ENCODE peak calls at places on chromosomes 13 and 19, in eight cellular contexts. Q is fibroblast of pulmonary artery, W is GM13977, A is tibial artery, Z is tibial nerve, I is WERI-Rb-1, X is nephron progenitor cell, R is heart left ventricle. P is an unnamed sample.

GRCh38 chr13:35179920-35180663 is 238.0 kb downstream of the NBEA start:
- DNase-seq in Q (no peak), W (no peak), A (no peak), Z (no peak), I (no peak), X (no peak), R (no peak), P (no peak)

GRCh38 chr19:456547-457110 is 4.2 kb downstream of the SHC2 start:
- DNase-seq in Q (no peak), W (no peak), A (no peak), Z (no peak), I (no peak), X (no peak), R (no peak), P (no peak)

GRCh38 chr13:33307820-33308219 is 22.3 kb upstream of the STARD13 start:
- DNase-seq in Q (peak), W (no peak), A (no peak), Z (no peak), I (no peak), X (no peak), R (no peak), P (peak)

GRCh38 chr13:98155475-98156111 is 12.7 kb downstream of the FARP1 start:
- DNase-seq in Q (peak), W (no peak), A (no peak), Z (no peak), I (no peak), X (no peak), R (no peak), P (no peak)

GRCh38 chr19:19171821-19172532 is 1.9 kb upstream of the MEF2B start:
- DNase-seq in Q (peak), W (peak), A (no peak), Z (no peak), I (no peak), X (peak), R (no peak), P (peak)

GRCh38 chr13:23469901-23470525 is 36.5 kb upstream of the SACS start:
- DNase-seq in Q (peak), W (no peak), A (no peak), Z (no peak), I (no peak), X (no peak), R (no peak), P (peak)

GRCh38 chr13:107734891-107735620 is 480.3 kb downstream of the LIG4 start:
- DNase-seq in Q (no peak), W (no peak), A (no peak), Z (no peak), I (no peak), X (no peak), R (no peak), P (no peak)

GRCh38 chr19:16619456-16619855 is 8.5 kb downstream of the MED26 start:
- DNase-seq in Q (no peak), W (no peak), A (no peak), Z (no peak), I (no peak), X (no peak), R (peak), P (no peak)

GRCh38 chr13:90690458-90691063 is 656.9 kb upstream of the MIR17HG start:
- DNase-seq in Q (peak), W (no peak), A (no peak), Z (no peak), I (no peak), X (no peak), R (no peak), P (no peak)

GRCh38 chr13:27360562-27360961 is 63.9 kb upstream of the GTF3A start:
- DNase-seq in Q (no peak), W (no peak), A (no peak), Z (no peak), I (no peak), X (no peak), R (no peak), P (no peak)

GRCh38 chr13:103299079-103299478 is 232.9 kb upstream of the SLC10A2 start:
- DNase-seq in Q (no peak), W (no peak), A (no peak), Z (no peak), I (peak), X (no peak), R (no peak), P (no peak)

GRCh38 chr19:591099-591958 is 1.6 kb downstream of the HCN2 start:
- DNase-seq in Q (no peak), W (no peak), A (no peak), Z (no peak), I (no peak), X (peak), R (no peak), P (no peak)

GRCh38 chr19:18298601-18299000 is 17.2 kb upstream of the JUND start:
- DNase-seq in Q (no peak), W (no peak), A (no peak), Z (no peak), I (no peak), X (no peak), R (no peak), P (no peak)

GRCh38 chr13:113997845-113998751 is 24.2 kb upstream of the C13orf46 start:
- DNase-seq in Q (peak), W (no peak), A (peak), Z (peak), I (no peak), X (no peak), R (peak), P (peak)

GRCh38 chr19:6238256-6238642 is 41.5 kb downstream of the MLLT1 start:
- DNase-seq in Q (peak), W (no peak), A (no peak), Z (no peak), I (no peak), X (no peak), R (no peak), P (no peak)

GRCh38 chr19:28242317-28242927 is 970.5 kb downstream of the UQCRFS1 start:
- DNase-seq in Q (peak), W (no peak), A (no peak), Z (no peak), I (peak), X (peak), R (no peak), P (peak)

GRCh38 chr19:45468159-45468651 is 409 bp downstream of the FOSB start:
- DNase-seq in Q (no peak), W (no peak), A (no peak), Z (no peak), I (peak), X (peak), R (no peak), P (no peak)

GRCh38 chr13:110716235-110716505 is 2.7 kb downstream of the ING1 start:
- DNase-seq in Q (peak), W (no peak), A (peak), Z (peak), I (no peak), X (no peak), R (peak), P (no peak)

GRCh38 chr19:49616945-49617344 is 23.0 kb downstream of the RRAS start:
- DNase-seq in Q (no peak), W (no peak), A (no peak), Z (no peak), I (no peak), X (no peak), R (no peak), P (no peak)

GRCh38 chr19:55579766-55580621 is 654 bp downstream of the ZNF579 start:
- DNase-seq in Q (peak), W (peak), A (no peak), Z (no peak), I (peak), X (peak), R (peak), P (no peak)

GRCh38 chr13:41222259-41222852 is 28.0 kb upstream of the KBTBD7 start:
- DNase-seq in Q (peak), W (peak), A (peak), Z (no peak), I (peak), X (peak), R (no peak), P (no peak)

GRCh38 chr13:99981115-99982020 is at the start of gene ZIC2:
- DNase-seq in Q (no peak), W (peak), A (no peak), Z (no peak), I (peak), X (peak), R (no peak), P (no peak)
- TF ChIP-seq CTCF in Q (no peak), W (no peak), A (no peak), Z (no peak), I (no peak), X (no peak), R (no peak), P (no peak)

GRCh38 chr19:32206065-32206464 is 139.3 kb upstream of the ZNF507 start:
- DNase-seq in Q (no peak), W (no peak), A (no peak), Z (no peak), I (no peak), X (no peak), R (no peak), P (no peak)
- TF ChIP-seq CTCF in Q (no peak), W (no peak), A (no peak), Z (no peak), I (peak), X (no peak), R (no peak), P (no peak)

GRCh38 chr13:51297556-51297955 is 41.9 kb upstream of the SERPINE3 start:
- DNase-seq in Q (no peak), W (no peak), A (no peak), Z (no peak), I (peak), X (no peak), R (no peak), P (no peak)
- TF ChIP-seq CTCF in Q (no peak), W (peak), A (no peak), Z (no peak), I (no peak), X (no peak), R (no peak), P (no peak)

DNA sequence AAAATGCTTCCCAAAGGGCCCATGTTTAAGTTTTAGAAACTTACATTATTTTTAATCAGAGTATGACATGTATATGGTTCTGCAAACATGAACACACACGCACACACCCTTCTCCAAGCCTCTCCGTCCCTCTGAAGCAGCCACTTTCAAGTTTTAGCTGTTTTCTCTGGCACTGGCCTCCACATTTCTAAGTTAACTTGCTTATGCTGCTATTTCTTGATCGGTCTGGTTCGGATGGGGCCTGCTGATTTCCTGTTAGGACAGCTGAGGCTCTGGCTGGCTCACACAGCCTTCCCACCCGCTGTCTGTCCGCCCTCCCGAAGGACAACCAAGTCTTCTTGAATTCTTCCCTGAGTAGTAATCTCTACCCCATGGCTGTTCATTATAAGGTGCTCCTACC is 4.4 kb downstream of the SPC24 start:
- DNase-seq in Q (no peak), W (no peak), A (peak), Z (no peak), I (no peak), X (no peak), R (peak), P (no peak)
- TF ChIP-seq CTCF in Q (no peak), W (no peak), A (no peak), Z (no peak), I (no peak), X (no peak), R (no peak), P (no peak)

DNA sequence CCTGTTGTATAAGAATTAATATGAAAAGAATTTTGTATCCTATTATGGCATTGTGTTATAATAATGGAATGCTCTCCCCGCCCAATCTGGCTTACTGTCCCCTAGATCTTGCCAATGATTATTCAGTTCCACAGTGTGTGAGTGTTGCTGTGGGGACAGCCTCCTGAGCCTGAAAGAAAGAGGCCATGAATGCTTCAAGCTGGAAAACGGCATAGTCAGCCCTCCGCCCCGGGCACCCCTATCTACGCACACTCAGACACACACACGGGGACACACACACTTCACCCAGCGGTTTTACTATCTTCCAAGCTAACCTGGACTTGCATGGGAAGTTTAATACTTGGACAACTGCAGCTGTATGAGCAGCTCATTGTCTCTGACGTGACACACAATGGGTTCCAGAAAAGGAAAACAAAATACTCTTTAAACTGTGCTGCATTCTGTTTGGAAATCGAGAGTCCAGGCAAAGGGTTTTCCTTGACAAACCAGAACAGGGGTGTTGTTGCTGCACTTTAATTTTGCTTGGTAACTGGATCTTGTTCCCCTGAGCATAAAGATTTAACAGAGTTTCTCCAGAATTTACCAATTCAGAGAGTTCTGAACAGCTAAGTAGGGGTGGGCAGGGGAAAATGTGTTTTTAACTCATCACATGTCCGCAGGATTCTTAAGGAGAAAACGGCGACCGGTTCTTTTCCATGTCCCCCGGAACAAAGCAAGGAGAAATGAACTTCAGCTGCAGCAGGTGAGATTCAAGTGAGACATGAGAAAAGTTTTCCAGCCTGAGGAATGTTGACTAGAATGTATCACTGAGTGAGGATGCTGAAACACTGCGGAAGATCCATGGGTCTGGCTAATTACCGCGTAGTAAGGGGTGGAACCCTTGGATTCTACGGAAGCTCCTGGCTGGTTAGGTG is 472.9 kb downstream of the FOXO1 start:
- DNase-seq in Q (no peak), W (no peak), A (peak), Z (no peak), I (no peak), X (no peak), R (peak), P (no peak)
- TF ChIP-seq CTCF in Q (no peak), W (no peak), A (no peak), Z (no peak), I (no peak), X (no peak), R (no peak), P (no peak)

GRCh38 chr19:31340059-31341025 is 8.9 kb downstream of the TSHZ3 start:
- DNase-seq in Q (peak), W (no peak), A (no peak), Z (no peak), I (no peak), X (no peak), R (no peak), P (peak)
- TF ChIP-seq CTCF in Q (no peak), W (no peak), A (no peak), Z (no peak), I (no peak), X (no peak), R (no peak), P (no peak)

DNA sequence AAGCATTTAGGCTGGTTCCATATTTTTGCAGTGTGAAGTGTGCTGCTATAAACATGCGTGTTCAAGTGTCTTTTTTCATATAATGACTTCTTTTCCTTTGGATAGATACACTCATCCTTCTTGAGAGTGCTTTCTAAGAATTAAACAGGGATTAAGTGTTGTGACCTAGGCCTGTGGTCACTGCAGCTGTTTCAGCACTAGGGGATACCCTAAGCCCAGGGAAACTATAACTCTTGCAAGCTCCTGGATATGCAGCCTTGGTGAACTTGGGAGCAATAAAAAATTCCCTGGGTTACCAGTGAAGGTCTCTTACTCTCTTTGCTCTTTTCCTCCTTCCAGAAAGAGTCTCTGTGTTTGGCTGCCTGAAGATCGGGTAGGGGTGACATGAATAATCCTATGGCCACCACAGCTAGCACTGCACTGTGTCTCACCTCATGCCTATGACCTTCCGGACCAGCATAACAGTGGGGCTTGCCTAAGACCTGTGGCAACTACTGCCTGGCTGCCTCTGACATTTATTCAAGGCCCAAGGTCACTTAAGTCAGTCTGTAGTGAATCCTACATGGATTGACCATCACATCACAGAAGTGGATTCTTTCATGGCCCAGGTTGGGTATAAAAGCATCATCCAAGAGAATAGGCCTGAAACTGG is 799.7 kb downstream of the DACH1 start:
- DNase-seq in Q (no peak), W (no peak), A (no peak), Z (no peak), I (peak), X (no peak), R (no peak), P (no peak)
- TF ChIP-seq CTCF in Q (no peak), W (no peak), A (no peak), Z (no peak), I (peak), X (peak), R (no peak), P (no peak)